ENCODE peak calls at places on chromosomes 2 and 18, in five cellular contexts. U, L, A, N and B are unnamed samples.

GRCh38 chr2:171810409-171810993 is 83.5 kb downstream of the SLC25A12 start:
- DNase-seq in U (no peak), L (no peak), A (no peak), N (no peak), B (no peak)

GRCh38 chr2:29628078-29628765 is 293.2 kb downstream of the ALK start:
- DNase-seq in U (no peak), L (no peak), A (no peak), N (no peak), B (no peak)

GRCh38 chr2:236354973-236355595 is 90.9 kb upstream of the ASB18 start:
- DNase-seq in U (no peak), L (no peak), A (no peak), N (no peak), B (no peak)

GRCh38 chr2:5791371-5791770 is 99.2 kb downstream of the SOX11 start:
- DNase-seq in U (no peak), L (no peak), A (no peak), N (no peak), B (no peak)

GRCh38 chr2:238439093-238439849 is 12.5 kb downstream of the ASB1 start:
- DNase-seq in U (peak; percentile 78), L (no peak), A (peak; percentile 89), N (no peak), B (no peak)

GRCh38 chr2:110874565-110875383 is 142.4 kb downstream of the ACOXL start:
- DNase-seq in U (no peak), L (peak; percentile 37), A (no peak), N (peak; percentile 75), B (peak; percentile 85)

GRCh38 chr2:190075623-190076022 is 13.1 kb upstream of the MSTN start:
- DNase-seq in U (no peak), L (no peak), A (no peak), N (no peak), B (no peak)

GRCh38 chr18:25830787-25831186 is 259.6 kb downstream of the SS18 start:
- DNase-seq in U (no peak), L (no peak), A (no peak), N (no peak), B (no peak)

GRCh38 chr2:71789556-71790219 is 336.3 kb downstream of the DYSF start:
- DNase-seq in U (no peak), L (no peak), A (no peak), N (no peak), B (no peak)

GRCh38 chr2:21372654-21373053 is 248.9 kb downstream of the TDRD15 start:
- DNase-seq in U (no peak), L (peak; percentile 45), A (no peak), N (no peak), B (peak; percentile 26)

GRCh38 chr2:139605668-139606067 is 825.5 kb upstream of the NXPH2 start:
- DNase-seq in U (no peak), L (no peak), A (no peak), N (no peak), B (no peak)

GRCh38 chr2:69762513-69763494 is 20.9 kb downstream of the ANXA4 start:
- DNase-seq in U (no peak), L (no peak), A (peak; percentile 9), N (no peak), B (no peak)

GRCh38 chr18:49162226-49162848 is 211.6 kb upstream of the SMAD7 start:
- DNase-seq in U (no peak), L (peak; percentile 7), A (no peak), N (peak; percentile 68), B (peak; percentile 74)

GRCh38 chr18:27954226-27954625 is 222.7 kb downstream of the CDH2 start:
- DNase-seq in U (no peak), L (no peak), A (no peak), N (no peak), B (no peak)

GRCh38 chr2:37168217-37168981 is 11.6 kb upstream of the EIF2AK2 start:
- DNase-seq in U (no peak), L (peak; percentile 50), A (peak; percentile 38), N (no peak), B (peak; percentile 50)

GRCh38 chr2:232104076-232104646 is 142.6 kb downstream of the DIS3L2 start:
- DNase-seq in U (no peak), L (no peak), A (no peak), N (no peak), B (no peak)

GRCh38 chr2:17781482-17781881 is 27.5 kb downstream of the GEN1 start:
- DNase-seq in U (no peak), L (no peak), A (no peak), N (no peak), B (no peak)

GRCh38 chr2:17780546-17780945 is 26.6 kb downstream of the GEN1 start:
- DNase-seq in U (no peak), L (no peak), A (no peak), N (no peak), B (no peak)
- H3K4me3 ChIP-seq in U (no peak overlapping the region), L (no peak overlapping the region), A (no peak overlapping the region), N (no peak overlapping the region), B (no peak overlapping the region)

GRCh38 chr18:31506024-31506742 is 8.2 kb downstream of the DSG2 start:
- DNase-seq in U (no peak), L (no peak), A (no peak), N (no peak), B (no peak)
- TF ChIP-seq CTCF in U (no peak), L (peak; percentile 37), A (peak; percentile 45), N (no peak), B (no peak)

GRCh38 chr2:120709608-120710041 is 26.0 kb upstream of the GLI2 start:
- DNase-seq in U (no peak), L (no peak), A (no peak), N (no peak), B (no peak)
- H3K4me3 ChIP-seq in U (no peak overlapping the region), L (no peak overlapping the region), A (no peak overlapping the region), N (no peak overlapping the region), B (no peak overlapping the region)

DNA sequence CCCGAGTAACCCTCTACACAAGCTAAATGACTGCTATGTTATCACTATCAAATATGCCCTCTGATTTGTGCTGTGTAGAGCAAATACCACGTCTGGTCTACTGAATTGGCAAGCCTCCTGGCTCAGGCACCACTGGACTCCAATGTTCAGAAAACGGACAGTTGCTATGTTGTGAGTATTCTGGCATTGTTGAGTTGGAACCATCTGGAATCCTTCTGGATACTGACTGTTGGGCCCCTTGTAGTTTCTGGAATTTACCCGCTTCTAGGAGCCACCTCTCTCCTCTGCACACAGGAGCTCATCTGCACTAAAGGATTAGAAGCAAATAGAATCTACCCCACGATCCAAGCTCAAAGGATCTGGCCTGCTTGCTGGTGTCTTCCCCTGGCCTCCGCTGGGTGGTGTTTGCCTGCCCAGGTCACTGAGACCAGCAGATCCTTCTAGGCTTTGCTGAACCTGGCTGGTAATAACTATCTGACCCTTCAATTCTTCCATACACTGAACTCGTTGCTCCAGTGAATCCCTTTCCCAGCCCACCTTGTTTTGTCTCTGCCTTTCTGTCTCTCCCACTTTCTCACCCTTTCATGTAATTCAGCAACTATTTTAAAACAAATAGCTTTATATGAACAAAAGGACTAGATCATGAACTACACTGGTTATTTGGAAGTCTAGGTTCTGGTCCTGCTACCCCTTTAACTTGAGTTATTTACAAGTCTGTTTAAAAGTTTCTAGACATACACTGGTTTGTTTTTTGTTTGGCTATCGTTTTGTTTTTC is 2.1 kb upstream of the HAAO start:
- DNase-seq in U (no peak), L (peak; percentile 31), A (no peak), N (no peak), B (peak; percentile 88)
- TF ChIP-seq CTCF in U (no peak), L (peak; percentile 52), A (peak; percentile 40), N (peak; percentile 84), B (peak; percentile 65)

GRCh38 chr2:113889471-113890252 is at the start of gene ACTR3:
- DNase-seq in U (peak; percentile 99), L (peak; percentile 98), A (peak; percentile 98), N (peak; percentile 99), B (peak; percentile 99)

GRCh38 chr2:113890253-113891235 is 655 bp downstream of the ACTR3 start:
- DNase-seq in U (peak; percentile 87), L (peak; percentile 67), A (peak; percentile 41), N (peak; percentile 75), B (peak; percentile 90)

GRCh38 chr2:113888641-113889470 is 1.0 kb upstream of the ACTR3 start:
- DNase-seq in U (no peak), L (no peak), A (no peak), N (no peak), B (no peak)

GRCh38 chr2:113886479-113887383 is 3.2 kb upstream of the ACTR3 start:
- DNase-seq in U (no peak), L (no peak), A (peak; percentile 51), N (peak; percentile 98), B (peak; percentile 98)

GRCh38 chr2:113887393-113887792 is 2.5 kb upstream of the ACTR3 start:
- DNase-seq in U (no peak), L (no peak), A (no peak), N (no peak), B (peak; percentile 56)
- H3K4me3 ChIP-seq in U (no peak overlapping the region), L (no peak overlapping the region), A (no peak overlapping the region), N (peak overlapping the region; percentile 90), B (peak overlapping the region; percentile 90)

GRCh38 chr2:192148620-192149321 is 46.0 kb downstream of the TMEFF2 start:
- DNase-seq in U (no peak), L (peak; percentile 4), A (no peak), N (no peak), B (no peak)
- TF ChIP-seq CTCF in U (no peak), L (peak; percentile 11), A (no peak), N (no peak), B (no peak)